ENCODE peak calls at places on chromosomes 4 and X, in ten cellular contexts. One of them, this sample, is unnamed.
A peak's percentile ranks its signal among the peaks of the same experiment; 100 is the strongest.

GRCh38 chr4:150280081-150280950 is 202.1 kb downstream of the DCLK2 start:
- DNase-seq in left lung: no peak
- DNase-seq in fibroblast of the aortic adventitia: peak; percentile 63
- DNase-seq in fibroblast of mammary gland: peak; percentile 83
- DNase-seq in cardiac muscle cell: no peak
- DNase-seq in neural progenitor cell: peak; percentile 28
- DNase-seq in mucosa of descending colon: no peak
- DNase-seq in fibroblast of lung: peak; percentile 97
- DNase-seq in AG04449: peak; percentile 74
- DNase-seq in progenitor cell of endocrine pancreas: no peak
- DNase-seq in this sample: peak; percentile 97

GRCh38 chr4:172042714-172043114 is 229.5 kb downstream of the GALNTL6 start:
- DNase-seq in cardiac muscle cell: peak; percentile 12
- DNase-seq in left lung: no peak
- DNase-seq in fibroblast of lung: peak; percentile 19
- DNase-seq in fibroblast of mammary gland: peak; percentile 20
- DNase-seq in fibroblast of the aortic adventitia: no peak
- DNase-seq in mucosa of descending colon: no peak
- DNase-seq in progenitor cell of endocrine pancreas: no peak
- DNase-seq in AG04449: no peak
- DNase-seq in neural progenitor cell: no peak
- DNase-seq in this sample: no peak

GRCh38 chr4:122797405-122798094 is 29.1 kb upstream of the FGF2 start:
- DNase-seq in mucosa of descending colon: no peak
- DNase-seq in left lung: no peak
- DNase-seq in cardiac muscle cell: no peak
- DNase-seq in neural progenitor cell: no peak
- DNase-seq in fibroblast of the aortic adventitia: no peak
- DNase-seq in progenitor cell of endocrine pancreas: no peak
- DNase-seq in fibroblast of mammary gland: no peak
- DNase-seq in AG04449: no peak
- DNase-seq in fibroblast of lung: no peak
- DNase-seq in this sample: no peak

GRCh38 chr4:48970471-48970921 is 15.6 kb upstream of the CWH43 start:
- DNase-seq in AG04449: no peak
- DNase-seq in progenitor cell of endocrine pancreas: no peak
- DNase-seq in neural progenitor cell: no peak
- DNase-seq in mucosa of descending colon: no peak
- DNase-seq in cardiac muscle cell: no peak
- DNase-seq in left lung: no peak
- DNase-seq in fibroblast of mammary gland: peak; percentile 98
- DNase-seq in fibroblast of the aortic adventitia: peak; percentile 71
- DNase-seq in fibroblast of lung: peak; percentile 89
- DNase-seq in this sample: no peak

GRCh38 chr4:58274553-58274952 is 1164.4 kb upstream of the IGFBP7 start:
- DNase-seq in fibroblast of lung: no peak
- DNase-seq in cardiac muscle cell: no peak
- DNase-seq in fibroblast of mammary gland: no peak
- DNase-seq in progenitor cell of endocrine pancreas: no peak
- DNase-seq in neural progenitor cell: no peak
- DNase-seq in mucosa of descending colon: no peak
- DNase-seq in AG04449: no peak
- DNase-seq in left lung: no peak
- DNase-seq in fibroblast of the aortic adventitia: no peak
- DNase-seq in this sample: no peak

GRCh38 chr4:184464759-184465454 is 9.4 kb downstream of the IRF2 start:
- DNase-seq in progenitor cell of endocrine pancreas: no peak
- DNase-seq in fibroblast of mammary gland: no peak
- DNase-seq in neural progenitor cell: no peak
- DNase-seq in AG04449: no peak
- DNase-seq in mucosa of descending colon: no peak
- DNase-seq in cardiac muscle cell: no peak
- DNase-seq in fibroblast of lung: no peak
- DNase-seq in left lung: no peak
- DNase-seq in fibroblast of the aortic adventitia: no peak
- DNase-seq in this sample: no peak

GRCh38 chr4:139800082-139800481 is 134.5 kb downstream of the MGST2 start:
- DNase-seq in fibroblast of lung: no peak
- DNase-seq in fibroblast of mammary gland: no peak
- DNase-seq in neural progenitor cell: no peak
- DNase-seq in fibroblast of the aortic adventitia: no peak
- DNase-seq in AG04449: no peak
- DNase-seq in progenitor cell of endocrine pancreas: no peak
- DNase-seq in cardiac muscle cell: no peak
- DNase-seq in left lung: no peak
- DNase-seq in mucosa of descending colon: no peak
- DNase-seq in this sample: peak; percentile 47

GRCh38 chr4:72352746-72353145 is 216.3 kb downstream of the ADAMTS3 start:
- DNase-seq in left lung: no peak
- DNase-seq in mucosa of descending colon: no peak
- DNase-seq in fibroblast of lung: no peak
- DNase-seq in progenitor cell of endocrine pancreas: no peak
- DNase-seq in AG04449: no peak
- DNase-seq in fibroblast of the aortic adventitia: no peak
- DNase-seq in neural progenitor cell: no peak
- DNase-seq in cardiac muscle cell: no peak
- DNase-seq in fibroblast of mammary gland: no peak
- DNase-seq in this sample: no peak

GRCh38 chrX:131746491-131746968 is 202.7 kb downstream of the OR13H1 start:
- DNase-seq in neural progenitor cell: no peak
- DNase-seq in mucosa of descending colon: peak; percentile 83
- DNase-seq in progenitor cell of endocrine pancreas: no peak
- DNase-seq in left lung: no peak
- DNase-seq in AG04449: no peak
- DNase-seq in fibroblast of lung: peak; percentile 67
- DNase-seq in fibroblast of the aortic adventitia: peak; percentile 96
- DNase-seq in cardiac muscle cell: no peak
- DNase-seq in fibroblast of mammary gland: peak; percentile 85
- DNase-seq in this sample: no peak

GRCh38 chr4:83535945-83536648 is at the start of gene GPAT3:
- DNase-seq in progenitor cell of endocrine pancreas: peak; percentile 31
- DNase-seq in mucosa of descending colon: peak; percentile 91
- DNase-seq in cardiac muscle cell: peak; percentile 54
- DNase-seq in left lung: peak; percentile 97
- DNase-seq in neural progenitor cell: peak; percentile 60
- DNase-seq in fibroblast of the aortic adventitia: peak; percentile 62
- DNase-seq in fibroblast of lung: no peak
- DNase-seq in AG04449: no peak
- DNase-seq in fibroblast of mammary gland: peak; percentile 65
- DNase-seq in this sample: no peak

GRCh38 chr4:17066972-17067371 is 168.5 kb upstream of the LDB2 start:
- DNase-seq in cardiac muscle cell: no peak
- DNase-seq in mucosa of descending colon: no peak
- DNase-seq in fibroblast of mammary gland: peak; percentile 92
- DNase-seq in left lung: no peak
- DNase-seq in fibroblast of lung: peak; percentile 94
- DNase-seq in neural progenitor cell: no peak
- DNase-seq in fibroblast of the aortic adventitia: peak; percentile 92
- DNase-seq in AG04449: peak; percentile 64
- DNase-seq in progenitor cell of endocrine pancreas: no peak
- DNase-seq in this sample: peak; percentile 34

GRCh38 chrX:131821945-131822622 is 201.0 kb upstream of the STK26 start:
- DNase-seq in fibroblast of the aortic adventitia: peak; percentile 95
- DNase-seq in mucosa of descending colon: peak; percentile 59
- DNase-seq in left lung: no peak
- DNase-seq in neural progenitor cell: no peak
- DNase-seq in cardiac muscle cell: no peak
- DNase-seq in AG04449: no peak
- DNase-seq in fibroblast of lung: peak; percentile 66
- DNase-seq in progenitor cell of endocrine pancreas: no peak
- DNase-seq in fibroblast of mammary gland: peak; percentile 80
- DNase-seq in this sample: peak; percentile 21

DNA sequence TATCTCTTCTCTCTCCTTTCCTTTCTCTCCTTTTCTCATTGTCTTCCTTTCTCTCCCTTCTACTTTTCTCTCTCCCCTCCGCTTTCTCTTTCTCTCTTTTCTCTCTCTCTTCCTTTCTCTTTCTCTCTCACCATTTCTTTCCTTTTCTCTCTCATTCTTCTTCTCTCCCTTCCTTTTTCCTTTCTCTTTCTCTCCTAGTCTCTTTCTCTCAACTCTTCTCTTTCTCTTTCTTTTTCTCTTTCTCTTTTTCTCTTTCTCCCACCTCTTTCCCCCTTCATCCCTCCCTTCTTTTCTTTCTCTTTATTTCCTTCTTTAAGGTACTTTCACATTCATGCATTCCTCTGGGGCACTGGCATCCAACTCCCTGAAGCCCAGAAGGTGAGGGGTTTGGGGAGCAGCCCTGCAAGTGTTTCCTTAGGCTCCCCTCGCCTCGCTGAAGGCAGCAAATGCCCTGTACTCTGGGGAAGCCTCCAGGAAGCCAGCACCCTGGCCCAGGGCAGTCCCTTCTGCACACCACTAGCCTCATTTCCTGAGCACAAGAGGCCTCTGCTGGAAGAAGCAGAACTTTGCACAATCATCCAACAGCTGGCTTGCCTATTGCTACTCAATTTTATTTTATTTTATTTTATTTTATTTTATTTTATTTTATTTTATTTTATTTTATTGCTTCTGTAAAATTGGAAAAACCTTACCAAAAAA is 124.2 kb downstream of the NFKB1 start:
- DNase-seq in fibroblast of lung: no peak
- DNase-seq in fibroblast of mammary gland: peak; percentile 65
- DNase-seq in mucosa of descending colon: no peak
- DNase-seq in AG04449: no peak
- DNase-seq in left lung: no peak
- DNase-seq in cardiac muscle cell: peak; percentile 50
- DNase-seq in progenitor cell of endocrine pancreas: no peak
- DNase-seq in fibroblast of the aortic adventitia: peak; percentile 50
- DNase-seq in neural progenitor cell: peak; percentile 29
- DNase-seq in this sample: no peak
- TF ChIP-seq CTCF in fibroblast of lung: peak; percentile 52
- TF ChIP-seq CTCF in fibroblast of mammary gland: peak; percentile 44
- TF ChIP-seq CTCF in mucosa of descending colon: no peak
- TF ChIP-seq CTCF in AG04449: no peak
- TF ChIP-seq CTCF in left lung: no peak
- TF ChIP-seq CTCF in cardiac muscle cell: peak; percentile 43
- TF ChIP-seq CTCF in progenitor cell of endocrine pancreas: no peak
- TF ChIP-seq CTCF in fibroblast of the aortic adventitia: peak; percentile 30
- TF ChIP-seq CTCF in neural progenitor cell: peak; percentile 40
- TF ChIP-seq CTCF in this sample: peak; percentile 36

GRCh38 chrX:154833746-154834274 is 652 bp downstream of the SMIM9 start:
- DNase-seq in neural progenitor cell: no peak
- DNase-seq in left lung: no peak
- DNase-seq in cardiac muscle cell: no peak
- DNase-seq in fibroblast of the aortic adventitia: no peak
- DNase-seq in fibroblast of mammary gland: no peak
- DNase-seq in fibroblast of lung: no peak
- DNase-seq in mucosa of descending colon: no peak
- DNase-seq in AG04449: no peak
- DNase-seq in progenitor cell of endocrine pancreas: no peak
- DNase-seq in this sample: no peak

GRCh38 chrX:154827624-154828408 is 6.6 kb downstream of the SMIM9 start:
- DNase-seq in left lung: no peak
- DNase-seq in fibroblast of lung: no peak
- DNase-seq in cardiac muscle cell: no peak
- DNase-seq in fibroblast of the aortic adventitia: no peak
- DNase-seq in mucosa of descending colon: no peak
- DNase-seq in progenitor cell of endocrine pancreas: no peak
- DNase-seq in fibroblast of mammary gland: no peak
- DNase-seq in AG04449: no peak
- DNase-seq in neural progenitor cell: no peak
- DNase-seq in this sample: no peak

GRCh38 chrX:154829102-154829501 is 5.4 kb downstream of the SMIM9 start:
- DNase-seq in fibroblast of lung: no peak
- DNase-seq in progenitor cell of endocrine pancreas: no peak
- DNase-seq in left lung: no peak
- DNase-seq in fibroblast of the aortic adventitia: no peak
- DNase-seq in cardiac muscle cell: no peak
- DNase-seq in neural progenitor cell: no peak
- DNase-seq in fibroblast of mammary gland: no peak
- DNase-seq in AG04449: no peak
- DNase-seq in mucosa of descending colon: no peak
- DNase-seq in this sample: no peak

GRCh38 chrX:154827194-154827593 is 7.3 kb downstream of the SMIM9 start:
- DNase-seq in progenitor cell of endocrine pancreas: no peak
- DNase-seq in neural progenitor cell: no peak
- DNase-seq in fibroblast of the aortic adventitia: no peak
- DNase-seq in mucosa of descending colon: no peak
- DNase-seq in fibroblast of lung: peak; percentile 6
- DNase-seq in AG04449: no peak
- DNase-seq in left lung: no peak
- DNase-seq in cardiac muscle cell: no peak
- DNase-seq in fibroblast of mammary gland: no peak
- DNase-seq in this sample: no peak

GRCh38 chrX:154829926-154830442 is 4.5 kb downstream of the SMIM9 start:
- DNase-seq in progenitor cell of endocrine pancreas: no peak
- DNase-seq in fibroblast of mammary gland: no peak
- DNase-seq in AG04449: no peak
- DNase-seq in fibroblast of the aortic adventitia: no peak
- DNase-seq in mucosa of descending colon: no peak
- DNase-seq in cardiac muscle cell: no peak
- DNase-seq in fibroblast of lung: no peak
- DNase-seq in neural progenitor cell: no peak
- DNase-seq in left lung: no peak
- DNase-seq in this sample: no peak
- TF ChIP-seq CTCF in progenitor cell of endocrine pancreas: no peak
- TF ChIP-seq CTCF in fibroblast of mammary gland: no peak
- TF ChIP-seq CTCF in AG04449: no peak
- TF ChIP-seq CTCF in fibroblast of the aortic adventitia: no peak
- TF ChIP-seq CTCF in mucosa of descending colon: no peak
- TF ChIP-seq CTCF in cardiac muscle cell: no peak
- TF ChIP-seq CTCF in fibroblast of lung: no peak
- TF ChIP-seq CTCF in neural progenitor cell: no peak
- TF ChIP-seq CTCF in left lung: no peak
- TF ChIP-seq CTCF in this sample: no peak

GRCh38 chr4:20289782-20290181 is 38.1 kb downstream of the SLIT2 start:
- DNase-seq in mucosa of descending colon: no peak
- DNase-seq in fibroblast of lung: no peak
- DNase-seq in cardiac muscle cell: no peak
- DNase-seq in left lung: no peak
- DNase-seq in fibroblast of the aortic adventitia: no peak
- DNase-seq in progenitor cell of endocrine pancreas: no peak
- DNase-seq in fibroblast of mammary gland: no peak
- DNase-seq in neural progenitor cell: no peak
- DNase-seq in AG04449: no peak
- DNase-seq in this sample: no peak
- TF ChIP-seq CTCF in mucosa of descending colon: no peak
- TF ChIP-seq CTCF in fibroblast of lung: no peak
- TF ChIP-seq CTCF in cardiac muscle cell: no peak
- TF ChIP-seq CTCF in left lung: no peak
- TF ChIP-seq CTCF in fibroblast of the aortic adventitia: no peak
- TF ChIP-seq CTCF in progenitor cell of endocrine pancreas: no peak
- TF ChIP-seq CTCF in fibroblast of mammary gland: no peak
- TF ChIP-seq CTCF in neural progenitor cell: no peak
- TF ChIP-seq CTCF in AG04449: no peak
- TF ChIP-seq CTCF in this sample: no peak

DNA sequence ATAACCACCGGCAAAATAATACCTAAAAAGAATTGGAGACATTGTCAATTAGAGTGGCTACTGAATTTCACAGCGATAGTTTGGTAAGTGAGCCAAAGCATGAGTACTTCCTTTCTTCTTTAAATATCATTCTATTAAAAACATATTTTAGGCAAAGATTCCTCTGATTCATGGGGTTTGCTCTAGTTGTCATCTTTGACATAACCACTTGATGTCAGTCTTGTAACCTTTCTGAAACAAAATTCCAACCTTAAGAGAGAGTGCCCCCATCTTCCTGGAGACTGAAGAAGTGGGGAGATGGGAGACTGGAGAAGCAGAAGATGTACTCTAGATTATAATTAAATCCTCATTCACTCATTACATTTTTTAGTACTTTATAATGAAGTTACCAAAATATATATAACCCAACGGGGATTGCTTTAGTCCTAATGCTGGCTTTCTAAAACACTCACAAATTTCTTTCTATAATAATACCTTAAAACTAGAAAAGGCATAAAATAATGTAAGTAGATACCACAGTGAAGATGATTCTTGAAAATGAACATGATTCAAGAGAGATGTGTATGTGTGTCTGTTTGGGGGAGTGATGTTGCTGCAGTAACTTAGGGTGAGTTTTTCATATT is 96.4 kb downstream of the EMCN start:
- DNase-seq in mucosa of descending colon: no peak
- DNase-seq in fibroblast of mammary gland: peak; percentile 67
- DNase-seq in fibroblast of the aortic adventitia: peak; percentile 80
- DNase-seq in progenitor cell of endocrine pancreas: no peak
- DNase-seq in neural progenitor cell: peak; percentile 36
- DNase-seq in left lung: no peak
- DNase-seq in cardiac muscle cell: peak; percentile 11
- DNase-seq in fibroblast of lung: peak; percentile 40
- DNase-seq in AG04449: no peak
- DNase-seq in this sample: no peak
- TF ChIP-seq CTCF in mucosa of descending colon: no peak
- TF ChIP-seq CTCF in fibroblast of mammary gland: peak; percentile 64
- TF ChIP-seq CTCF in fibroblast of the aortic adventitia: peak; percentile 66
- TF ChIP-seq CTCF in progenitor cell of endocrine pancreas: peak; percentile 58
- TF ChIP-seq CTCF in neural progenitor cell: peak; percentile 72
- TF ChIP-seq CTCF in left lung: peak; percentile 37
- TF ChIP-seq CTCF in cardiac muscle cell: peak; percentile 52
- TF ChIP-seq CTCF in fibroblast of lung: peak; percentile 32
- TF ChIP-seq CTCF in AG04449: peak; percentile 30
- TF ChIP-seq CTCF in this sample: peak; percentile 48